ENCODE peak calls at places on chromosomes 11 and 22, in five cellular contexts. One of them, this sample, is unnamed.
A peak's percentile ranks its signal among the peaks of the same experiment; 100 is the strongest.

GRCh38 chr11:100855466-100856067 is 168.5 kb downstream of the ARHGAP42 start:
- DNase-seq in transverse colon: no peak
- DNase-seq in NB4: peak; percentile 38
- DNase-seq in IMR-90: peak; percentile 68
- DNase-seq in psoas muscle: no peak
- DNase-seq in this sample: no peak

GRCh38 chr11:104946907-104947306 is 21.5 kb downstream of the CASP4 start:
- DNase-seq in IMR-90: peak; percentile 59
- DNase-seq in transverse colon: no peak
- DNase-seq in psoas muscle: no peak
- DNase-seq in NB4: peak; percentile 68
- DNase-seq in this sample: peak; percentile 3

GRCh38 chr11:47917643-47918369 is 62.6 kb upstream of the PTPRJ start:
- DNase-seq in NB4: peak; percentile 73
- DNase-seq in transverse colon: peak; percentile 73
- DNase-seq in psoas muscle: peak; percentile 75
- DNase-seq in IMR-90: peak; percentile 98
- DNase-seq in this sample: peak; percentile 61

GRCh38 chr11:105619556-105619955 is 9.7 kb downstream of the GRIA4 start:
- DNase-seq in NB4: no peak
- DNase-seq in psoas muscle: no peak
- DNase-seq in transverse colon: no peak
- DNase-seq in IMR-90: no peak
- DNase-seq in this sample: no peak

GRCh38 chr22:30439226-30439625 is 13.7 kb downstream of the MTFP1 start:
- DNase-seq in NB4: no peak
- DNase-seq in IMR-90: no peak
- DNase-seq in psoas muscle: no peak
- DNase-seq in transverse colon: no peak
- DNase-seq in this sample: no peak

GRCh38 chr22:45424241-45424731 is 10.8 kb downstream of the RIBC2 start:
- DNase-seq in transverse colon: no peak
- DNase-seq in NB4: peak; percentile 94
- DNase-seq in psoas muscle: peak; percentile 62
- DNase-seq in IMR-90: no peak
- DNase-seq in this sample: peak; percentile 56

GRCh38 chr22:50665212-50665611 is 7.4 kb upstream of the SHANK3 start:
- DNase-seq in NB4: no peak
- DNase-seq in IMR-90: no peak
- DNase-seq in psoas muscle: no peak
- DNase-seq in transverse colon: no peak
- DNase-seq in this sample: no peak

GRCh38 chr11:24375896-24376295 is 121.0 kb upstream of the LUZP2 start:
- DNase-seq in psoas muscle: no peak
- DNase-seq in transverse colon: no peak
- DNase-seq in IMR-90: peak; percentile 20
- DNase-seq in NB4: no peak
- DNase-seq in this sample: no peak

GRCh38 chr11:2199466-2200341 is 28.1 kb upstream of the TH start:
- DNase-seq in transverse colon: no peak
- DNase-seq in IMR-90: no peak
- DNase-seq in psoas muscle: peak; percentile 26
- DNase-seq in NB4: no peak
- DNase-seq in this sample: no peak

GRCh38 chr11:19868281-19868821 is 155.7 kb downstream of the NAV2 start:
- DNase-seq in psoas muscle: peak; percentile 73
- DNase-seq in transverse colon: peak; percentile 11
- DNase-seq in NB4: peak; percentile 2
- DNase-seq in IMR-90: peak; percentile 65
- DNase-seq in this sample: no peak

GRCh38 chr11:43504316-43504950 is 145.7 kb downstream of the TTC17 start:
- DNase-seq in transverse colon: no peak
- DNase-seq in IMR-90: peak; percentile 13
- DNase-seq in psoas muscle: no peak
- DNase-seq in NB4: peak; percentile 23
- DNase-seq in this sample: peak; percentile 55

GRCh38 chr11:105244157-105244820 is 104.7 kb upstream of the CARD18 start:
- DNase-seq in transverse colon: no peak
- DNase-seq in psoas muscle: no peak
- DNase-seq in NB4: no peak
- DNase-seq in IMR-90: peak; percentile 98
- DNase-seq in this sample: no peak

GRCh38 chr22:46122511-46122971 is 27.8 kb upstream of the PPARA start:
- DNase-seq in NB4: peak; percentile 74
- DNase-seq in transverse colon: peak; percentile 78
- DNase-seq in IMR-90: peak; percentile 46
- DNase-seq in psoas muscle: peak; percentile 90
- DNase-seq in this sample: peak; percentile 98

GRCh38 chr22:50548046-50548912 is 2.6 kb downstream of the KLHDC7B start:
- DNase-seq in psoas muscle: peak; percentile 59
- DNase-seq in NB4: peak; percentile 80
- DNase-seq in IMR-90: no peak
- DNase-seq in transverse colon: peak; percentile 50
- DNase-seq in this sample: peak; percentile 80

GRCh38 chr11:82701847-82702520 is 31.7 kb downstream of the FAM181B start:
- DNase-seq in IMR-90: peak; percentile 16
- DNase-seq in transverse colon: peak; percentile 11
- DNase-seq in psoas muscle: no peak
- DNase-seq in NB4: peak; percentile 65
- DNase-seq in this sample: peak; percentile 35

GRCh38 chr22:30423296-30423958 is 2.1 kb upstream of the MTFP1 start:
- DNase-seq in IMR-90: no peak
- DNase-seq in transverse colon: peak; percentile 56
- DNase-seq in psoas muscle: no peak
- DNase-seq in NB4: peak; percentile 63
- DNase-seq in this sample: peak; percentile 85

GRCh38 chr22:17106161-17106784 is 14.9 kb downstream of the TMEM121B start:
- DNase-seq in psoas muscle: no peak
- DNase-seq in transverse colon: no peak
- DNase-seq in IMR-90: no peak
- DNase-seq in NB4: peak; percentile 86
- DNase-seq in this sample: peak; percentile 85

GRCh38 chr11:75096456-75097172 is at the start of gene OR2AT4:
- DNase-seq in NB4: no peak
- DNase-seq in transverse colon: no peak
- DNase-seq in psoas muscle: no peak
- DNase-seq in IMR-90: no peak
- DNase-seq in this sample: no peak

GRCh38 chr22:35071784-35072183 is 5.8 kb downstream of the ISX start:
- DNase-seq in NB4: no peak
- DNase-seq in psoas muscle: no peak
- DNase-seq in IMR-90: no peak
- DNase-seq in transverse colon: no peak
- DNase-seq in this sample: no peak

GRCh38 chr22:23089010-23089409 is 18.7 kb downstream of the GNAZ start:
- DNase-seq in IMR-90: no peak
- DNase-seq in psoas muscle: no peak
- DNase-seq in transverse colon: no peak
- DNase-seq in NB4: no peak
- DNase-seq in this sample: no peak

GRCh38 chr11:127640822-127641485 is 640.4 kb upstream of the KIRREL3 start:
- DNase-seq in transverse colon: no peak
- DNase-seq in psoas muscle: no peak
- DNase-seq in NB4: no peak
- DNase-seq in IMR-90: peak; percentile 57
- DNase-seq in this sample: no peak

GRCh38 chr11:2777871-2778629 is 78.3 kb upstream of the KCNQ1OT1 start:
- DNase-seq in IMR-90: no peak
- DNase-seq in psoas muscle: peak; percentile 48
- DNase-seq in transverse colon: no peak
- DNase-seq in NB4: no peak
- DNase-seq in this sample: peak; percentile 70

GRCh38 chr11:45252134-45252856 is 33.8 kb downstream of the SYT13 start:
- DNase-seq in psoas muscle: peak; percentile 78
- DNase-seq in NB4: peak; percentile 64
- DNase-seq in transverse colon: peak; percentile 84
- DNase-seq in IMR-90: peak; percentile 7
- DNase-seq in this sample: peak; percentile 94

GRCh38 chr11:68160100-68160695 is 39.0 kb upstream of the CHKA start:
- DNase-seq in psoas muscle: no peak
- DNase-seq in transverse colon: no peak
- DNase-seq in IMR-90: no peak
- DNase-seq in NB4: no peak
- DNase-seq in this sample: no peak

GRCh38 chr11:75481602-75482309 is 44.0 kb downstream of the GDPD5 start:
- DNase-seq in NB4: no peak
- DNase-seq in transverse colon: no peak
- DNase-seq in psoas muscle: no peak
- DNase-seq in IMR-90: no peak
- DNase-seq in this sample: no peak

GRCh38 chr11:14244926-14245325 is 114.1 kb downstream of the RRAS2 start:
- DNase-seq in IMR-90: no peak
- DNase-seq in transverse colon: no peak
- DNase-seq in psoas muscle: no peak
- DNase-seq in NB4: no peak
- DNase-seq in this sample: no peak

DNA sequence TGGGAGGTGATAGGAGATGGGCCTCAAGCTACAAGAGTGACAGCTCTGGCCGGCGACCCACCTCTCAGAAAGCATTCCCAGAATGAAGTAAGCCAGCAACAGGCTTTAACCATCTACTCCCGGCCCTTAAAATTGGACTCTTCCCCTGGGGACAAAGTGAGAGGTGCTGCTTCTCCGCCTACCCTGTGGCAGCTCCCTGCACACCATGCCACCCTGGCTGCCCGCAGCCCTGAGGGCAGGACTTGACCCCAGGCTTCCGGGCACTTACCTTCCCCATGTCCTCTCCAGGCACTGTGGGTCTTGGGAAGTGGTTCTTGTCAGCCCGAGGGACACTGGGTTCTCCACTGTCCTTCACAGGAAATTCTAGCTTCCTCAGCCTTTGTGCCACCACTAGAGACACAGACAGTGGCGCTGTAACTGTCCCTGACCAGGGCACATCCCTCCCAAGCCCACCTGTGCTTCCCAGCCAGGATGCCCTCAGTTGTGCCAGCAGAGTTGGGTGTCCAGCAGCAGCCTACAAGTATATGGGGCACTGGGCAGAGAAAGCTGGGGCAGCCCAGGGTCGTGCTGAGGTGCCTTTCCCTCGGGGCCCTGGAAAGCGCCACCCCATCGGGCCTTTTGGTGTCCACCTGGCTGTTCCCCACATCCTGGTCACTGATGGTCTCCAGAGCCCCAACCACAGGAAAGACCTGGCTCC is 28.9 kb downstream of the PPP2R1B start:
- DNase-seq in NB4: no peak
- DNase-seq in psoas muscle: no peak
- DNase-seq in IMR-90: no peak
- DNase-seq in transverse colon: no peak
- DNase-seq in this sample: no peak
- H3K4me3 ChIP-seq in NB4: no peak overlapping the region
- H3K4me3 ChIP-seq in psoas muscle: no peak overlapping the region
- H3K4me3 ChIP-seq in IMR-90: no peak overlapping the region
- H3K4me3 ChIP-seq in transverse colon: no peak overlapping the region
- H3K4me3 ChIP-seq in this sample: no peak overlapping the region

DNA sequence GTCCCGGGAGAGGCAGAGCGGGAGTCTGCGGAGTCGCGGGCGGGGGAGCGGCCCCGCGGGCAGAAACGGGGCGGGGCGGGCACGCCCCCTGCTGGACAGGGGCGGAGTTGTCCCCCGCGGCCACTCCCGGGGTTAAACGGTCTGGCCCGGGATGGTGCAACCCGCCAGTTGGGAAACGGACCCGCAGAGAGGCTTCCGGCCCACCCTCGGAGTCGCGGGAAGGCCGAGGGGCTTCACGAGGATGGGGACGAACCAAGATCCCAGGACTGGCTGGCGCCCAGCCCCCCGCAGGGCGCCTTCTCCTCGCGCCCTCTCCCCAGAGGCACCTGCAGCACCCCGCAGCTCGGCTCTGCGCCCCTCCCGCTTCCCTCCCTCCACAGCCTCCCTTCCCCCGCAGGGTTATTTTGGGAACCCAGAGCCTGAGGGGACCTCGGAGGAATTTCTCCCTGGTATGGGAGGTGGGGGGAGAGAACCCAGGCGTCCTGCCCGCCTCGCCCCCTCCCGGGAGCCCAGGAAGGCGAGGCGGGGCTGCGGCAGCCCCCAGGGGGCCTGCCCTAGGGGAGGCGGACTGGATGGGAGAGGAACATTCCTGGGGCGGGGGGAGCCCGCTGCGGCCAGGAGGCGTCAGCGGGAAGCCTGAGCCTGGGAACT is 877 bp downstream of the RASGRP2 start:
- DNase-seq in IMR-90: no peak
- DNase-seq in psoas muscle: peak; percentile 93
- DNase-seq in transverse colon: peak; percentile 80
- DNase-seq in NB4: peak; percentile 95
- DNase-seq in this sample: peak; percentile 99
- H3K4me3 ChIP-seq in IMR-90: peak overlapping the region; percentile 36
- H3K4me3 ChIP-seq in psoas muscle: peak overlapping the region; percentile 76
- H3K4me3 ChIP-seq in transverse colon: peak overlapping the region; percentile 56
- H3K4me3 ChIP-seq in NB4: peak overlapping the region; percentile 91
- H3K4me3 ChIP-seq in this sample: peak overlapping the region; percentile 62

GRCh38 chr22:33923660-33924246 is 3.5 kb upstream of the LARGE1 start:
- DNase-seq in IMR-90: peak; percentile 74
- DNase-seq in transverse colon: peak; percentile 75
- DNase-seq in psoas muscle: no peak
- DNase-seq in NB4: peak; percentile 81
- DNase-seq in this sample: peak; percentile 72
- H3K4me3 ChIP-seq in IMR-90: no peak overlapping the region
- H3K4me3 ChIP-seq in transverse colon: peak overlapping the region; percentile 89
- H3K4me3 ChIP-seq in psoas muscle: peak overlapping the region; percentile 69
- H3K4me3 ChIP-seq in NB4: no peak overlapping the region
- H3K4me3 ChIP-seq in this sample: no peak overlapping the region

GRCh38 chr11:35391922-35392813 is 27.2 kb downstream of the SLC1A2 start:
- DNase-seq in IMR-90: peak; percentile 84
- DNase-seq in transverse colon: peak; percentile 81
- DNase-seq in psoas muscle: peak; percentile 88
- DNase-seq in NB4: peak; percentile 74
- DNase-seq in this sample: peak; percentile 84
- H3K4me3 ChIP-seq in IMR-90: no peak overlapping the region
- H3K4me3 ChIP-seq in transverse colon: peak overlapping the region; percentile 24
- H3K4me3 ChIP-seq in psoas muscle: no peak overlapping the region
- H3K4me3 ChIP-seq in NB4: no peak overlapping the region
- H3K4me3 ChIP-seq in this sample: no peak overlapping the region